ENCODE peak calls at places on chromosomes 4 and X, in five cellular contexts. N is AG10803, I is neuronal stem cell, Z is aorta, R is GM12864. O is an unnamed sample.

GRCh38 chr4:110614981-110615365 is 7.9 kb downstream of the PITX2 start:
- DNase-seq in R (no peak), N (no peak), Z (no peak), I (peak; percentile 27), O (no peak)

GRCh38 chrX:1093112-1093511 is 119.3 kb downstream of the CRLF2 start:
- DNase-seq in I (no peak), N (no peak), Z (no peak), R (no peak), O (no peak)

GRCh38 chr4:86498560-86499166 is 95.5 kb upstream of the PTPN13 start:
- DNase-seq in N (peak; percentile 75), R (no peak), Z (no peak), I (no peak), O (no peak)

GRCh38 chrX:11764602-11765067 is 6.6 kb downstream of the MSL3 start:
- DNase-seq in Z (no peak), I (no peak), R (no peak), N (no peak), O (no peak)

GRCh38 chr4:68592673-68593072 is 16.6 kb upstream of the UGT2B17 start:
- DNase-seq in R (no peak), I (no peak), Z (no peak), N (no peak), O (no peak)

GRCh38 chrX:110055616-110056015 is 52.7 kb downstream of the TMEM164 start:
- DNase-seq in N (no peak), I (no peak), Z (no peak), R (no peak), O (no peak)

GRCh38 chr4:159006202-159006601 is 96.7 kb upstream of the RAPGEF2 start:
- DNase-seq in I (no peak), R (no peak), Z (no peak), N (peak; percentile 49), O (peak; percentile 38)

GRCh38 chr4:82704156-82704555 is 94.4 kb downstream of the SCD5 start:
- DNase-seq in Z (no peak), R (no peak), N (peak; percentile 44), I (no peak), O (no peak)

GRCh38 chrX:69387559-69388487 is 116.3 kb upstream of the NALF2 start:
- DNase-seq in R (no peak), Z (no peak), N (peak; percentile 34), I (peak; percentile 62), O (peak; percentile 84)

GRCh38 chrX:40953369-40953768 is 131.9 kb upstream of the USP9X start:
- DNase-seq in R (peak; percentile 10), Z (no peak), N (no peak), I (no peak), O (no peak)

GRCh38 chrX:46268429-46268828 is 276.8 kb downstream of the ZNF674 start:
- DNase-seq in I (no peak), Z (no peak), N (no peak), R (no peak), O (no peak)

GRCh38 chr4:100872811-100873210 is 355.0 kb upstream of the EMCN start:
- DNase-seq in Z (no peak), I (no peak), N (peak; percentile 4), R (no peak), O (no peak)

GRCh38 chr4:146435962-146436361 is 85.8 kb downstream of the SLC10A7 start:
- DNase-seq in R (no peak), N (no peak), I (no peak), Z (no peak), O (no peak)

GRCh38 chr4:166594326-166594946 is 639.9 kb downstream of the SPOCK3 start:
- DNase-seq in I (peak; percentile 47), N (peak; percentile 2), R (no peak), Z (no peak), O (peak; percentile 38)

GRCh38 chrX:16873106-16873505 is 2.9 kb upstream of the RBBP7 start:
- DNase-seq in I (no peak), R (no peak), Z (no peak), N (no peak), O (no peak)

GRCh38 chr4:39410415-39410814 is 3.7 kb downstream of the KLB start:
- DNase-seq in R (no peak), N (peak; percentile 2), Z (no peak), I (no peak), O (no peak)

GRCh38 chr4:683982-684571 is 4.9 kb downstream of the SLC49A3 start:
- DNase-seq in R (no peak), I (no peak), N (peak; percentile 64), Z (peak; percentile 76), O (peak; percentile 73)

GRCh38 chrX:108732630-108733321 is 3.6 kb downstream of the IRS4 start:
- DNase-seq in N (no peak), I (no peak), R (no peak), Z (no peak), O (no peak)
- H3K4me3 ChIP-seq in N (no peak overlapping the region), I (peak overlapping the region; percentile 99), R (no peak overlapping the region), Z (no peak overlapping the region), O (no peak overlapping the region)

DNA sequence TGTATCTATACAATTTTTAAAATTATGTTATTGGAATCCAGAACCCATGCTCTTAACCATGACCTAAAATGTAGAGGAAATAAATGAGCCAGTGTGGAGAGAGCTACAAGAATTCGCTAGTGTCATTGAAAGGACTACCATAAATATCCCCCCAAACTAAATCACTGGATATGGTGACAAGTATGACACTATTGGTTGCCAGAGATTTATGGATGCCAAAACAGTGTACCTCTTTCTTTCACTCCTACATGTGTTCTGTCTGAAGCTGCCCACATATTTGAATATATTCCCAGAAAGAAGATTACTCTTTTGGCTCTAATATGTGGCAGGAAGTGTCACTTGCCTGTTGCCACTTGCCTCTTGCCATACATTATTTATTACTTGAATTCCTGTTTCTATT is 1573.7 kb downstream of the TECRL start:
- DNase-seq in R (no peak), I (no peak), N (no peak), Z (no peak), O (no peak)
- H3K4me3 ChIP-seq in R (no peak overlapping the region), I (no peak overlapping the region), N (no peak overlapping the region), Z (no peak overlapping the region), O (no peak overlapping the region)

DNA sequence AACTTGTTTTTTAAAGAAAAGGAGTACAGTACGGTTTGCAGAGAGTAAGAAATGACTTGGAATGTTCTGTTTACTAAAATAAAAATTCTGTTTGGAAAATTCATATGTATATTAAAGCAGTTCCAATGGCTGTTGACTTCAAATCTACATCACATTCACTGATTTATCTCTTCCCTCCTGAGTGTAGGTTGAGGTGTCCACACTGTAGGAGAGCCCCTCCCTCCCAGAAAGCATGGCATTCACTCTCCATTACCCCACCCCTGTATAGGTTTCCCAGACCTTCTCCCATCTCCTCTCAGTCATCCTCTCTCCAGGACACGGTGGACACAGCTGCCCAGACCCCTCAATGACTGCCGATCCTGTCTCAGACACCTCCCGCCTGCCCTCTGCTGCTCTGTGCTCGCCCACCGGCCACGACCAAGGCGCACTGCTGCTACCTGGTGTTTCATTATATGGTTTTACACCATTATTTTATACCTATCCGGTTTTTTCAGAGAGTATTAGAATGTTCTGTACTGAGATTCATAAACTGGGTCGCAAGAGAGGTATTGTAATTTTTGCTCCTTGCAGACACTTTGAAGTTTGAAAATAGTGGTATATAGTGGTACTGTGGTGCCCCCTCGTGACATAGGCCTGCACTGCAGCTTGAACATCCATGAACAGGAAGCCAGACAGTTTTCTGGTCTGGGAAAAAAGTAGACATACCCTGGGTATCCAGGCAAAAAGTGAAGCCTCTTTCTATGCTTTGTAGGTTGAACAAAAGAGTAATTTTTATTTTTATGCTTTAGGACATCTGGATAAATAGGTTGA is 38.8 kb upstream of the BEX4 start:
- DNase-seq in I (peak; percentile 39), Z (peak; percentile 62), N (peak; percentile 35), R (peak; percentile 5), O (no peak)
- H3K4me3 ChIP-seq in I (no peak overlapping the region), Z (no peak overlapping the region), N (peak overlapping the region; percentile 11), R (no peak overlapping the region), O (peak overlapping the region; percentile 4)

GRCh38 chr4:3035674-3036073 is 38.7 kb downstream of the HTT-AS start:
- DNase-seq in R (no peak), I (no peak), Z (no peak), N (no peak), O (no peak)

GRCh38 chr4:3039706-3040366 is 34.5 kb downstream of the HTT-AS start:
- DNase-seq in I (no peak), N (no peak), R (no peak), Z (no peak), O (no peak)

GRCh38 chr4:3036131-3036952 is 38.0 kb downstream of the HTT-AS start:
- DNase-seq in I (no peak), R (no peak), Z (no peak), N (no peak), O (no peak)

GRCh38 chr4:3040447-3041191 is 33.7 kb downstream of the HTT-AS start:
- DNase-seq in I (no peak), R (peak; percentile 36), N (no peak), Z (no peak), O (no peak)

GRCh38 chr4:3037957-3038451 is 36.3 kb downstream of the HTT-AS start:
- DNase-seq in Z (no peak), I (no peak), N (no peak), R (no peak), O (no peak)
- H3K4me3 ChIP-seq in Z (no peak overlapping the region), I (no peak overlapping the region), N (peak overlapping the region; percentile 26), R (no peak overlapping the region), O (no peak overlapping the region)

GRCh38 chr4:93828830-93829530 is 427 bp downstream of the ATOH1 start:
- DNase-seq in R (no peak), N (no peak), I (peak; percentile 56), Z (no peak), O (no peak)
- H3K4me3 ChIP-seq in R (no peak overlapping the region), N (peak overlapping the region; percentile 3), I (peak overlapping the region; percentile 82), Z (peak overlapping the region; percentile 11), O (peak overlapping the region; percentile 47)

DNA sequence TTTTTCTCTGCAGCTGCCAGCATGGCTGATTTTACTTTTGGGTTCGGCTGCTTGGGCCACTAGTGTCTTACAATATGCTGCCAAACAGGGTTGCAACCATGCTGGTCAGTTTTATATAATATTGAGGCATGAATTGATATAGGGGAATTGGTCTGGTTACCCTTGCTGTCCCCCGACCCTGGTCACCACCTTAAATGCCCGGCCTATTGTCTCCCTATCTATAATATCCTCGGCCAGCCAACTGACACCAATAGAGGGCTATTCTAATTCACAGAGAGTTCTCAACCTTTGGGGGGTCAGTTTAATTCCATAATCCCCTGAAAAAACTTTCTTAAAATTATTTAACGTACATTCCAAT is 28.7 kb downstream of the SULT1E1 start:
- DNase-seq in R (no peak), Z (no peak), I (no peak), N (no peak), O (no peak)
- H3K4me3 ChIP-seq in R (no peak overlapping the region), Z (no peak overlapping the region), I (no peak overlapping the region), N (no peak overlapping the region), O (no peak overlapping the region)

DNA sequence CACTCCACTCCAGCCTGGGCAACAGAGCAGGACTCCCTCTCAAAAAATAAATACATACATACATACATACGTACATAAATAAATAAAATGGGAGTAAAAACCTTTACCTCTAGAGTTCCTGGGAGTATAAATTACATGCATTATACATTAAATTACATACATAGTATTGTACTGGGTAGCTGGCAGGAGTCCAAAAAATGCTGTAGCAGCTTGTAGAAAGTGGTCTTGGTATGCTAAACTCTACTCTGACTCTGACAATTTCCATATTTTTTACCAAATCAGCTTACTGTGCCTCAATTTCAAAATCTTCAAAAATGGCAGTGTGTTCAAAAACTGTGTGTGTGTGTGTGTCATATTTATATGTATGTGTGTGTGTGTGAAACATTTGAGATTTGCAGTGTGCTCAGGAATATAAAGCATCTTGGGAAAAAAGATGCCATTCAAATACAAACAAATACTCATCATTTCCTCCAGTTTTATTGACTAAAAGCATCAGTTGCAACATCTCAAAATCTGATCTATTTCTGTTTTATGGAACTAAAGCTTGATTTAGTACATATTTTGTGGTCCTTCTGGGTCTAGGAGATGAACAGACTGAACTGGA is 171.7 kb downstream of the SHROOM3 start:
- DNase-seq in Z (no peak), R (no peak), I (no peak), N (no peak), O (no peak)
- H3K4me3 ChIP-seq in Z (no peak overlapping the region), R (no peak overlapping the region), I (no peak overlapping the region), N (no peak overlapping the region), O (no peak overlapping the region)